ENCODE peak calls at places on chromosomes 13 and 19, in eight cellular contexts. One of them, this sample, is unnamed.

GRCh38 chr13:112885782-112886268 is 83.2 kb upstream of the MCF2L start:
- DNase-seq in fibroblast of pulmonary artery: peak
- DNase-seq in CD8-positive, alpha-beta T cell: no peak
- DNase-seq in mesenchymal stem cell: peak
- DNase-seq in dorsolateral prefrontal cortex: no peak
- DNase-seq in fibroblast of villous mesenchyme: peak
- DNase-seq in mesendoderm: peak
- DNase-seq in A549: peak
- DNase-seq in this sample: peak

GRCh38 chr13:67063036-67063435 is 167.1 kb downstream of the PCDH9 start:
- DNase-seq in CD8-positive, alpha-beta T cell: no peak
- DNase-seq in fibroblast of pulmonary artery: no peak
- DNase-seq in dorsolateral prefrontal cortex: no peak
- DNase-seq in fibroblast of villous mesenchyme: no peak
- DNase-seq in mesenchymal stem cell: no peak
- DNase-seq in A549: no peak
- DNase-seq in mesendoderm: no peak
- DNase-seq in this sample: no peak

GRCh38 chr19:19538767-19539166 is 702 bp downstream of the CILP2 start:
- DNase-seq in fibroblast of villous mesenchyme: no peak
- DNase-seq in mesenchymal stem cell: no peak
- DNase-seq in dorsolateral prefrontal cortex: no peak
- DNase-seq in fibroblast of pulmonary artery: no peak
- DNase-seq in mesendoderm: peak
- DNase-seq in CD8-positive, alpha-beta T cell: no peak
- DNase-seq in A549: no peak
- DNase-seq in this sample: no peak

GRCh38 chr19:1389033-1389940 is 5.6 kb downstream of the NDUFS7 start:
- DNase-seq in fibroblast of pulmonary artery: no peak
- DNase-seq in mesendoderm: no peak
- DNase-seq in A549: no peak
- DNase-seq in CD8-positive, alpha-beta T cell: no peak
- DNase-seq in dorsolateral prefrontal cortex: peak
- DNase-seq in mesenchymal stem cell: no peak
- DNase-seq in fibroblast of villous mesenchyme: no peak
- DNase-seq in this sample: no peak

GRCh38 chr13:83048419-83048818 is 833.9 kb downstream of the SLITRK1 start:
- DNase-seq in fibroblast of pulmonary artery: peak
- DNase-seq in A549: no peak
- DNase-seq in dorsolateral prefrontal cortex: no peak
- DNase-seq in mesenchymal stem cell: no peak
- DNase-seq in fibroblast of villous mesenchyme: no peak
- DNase-seq in CD8-positive, alpha-beta T cell: no peak
- DNase-seq in mesendoderm: no peak
- DNase-seq in this sample: peak

GRCh38 chr19:51163257-51163656 is 21.2 kb downstream of the SIGLEC7 start:
- DNase-seq in fibroblast of villous mesenchyme: no peak
- DNase-seq in dorsolateral prefrontal cortex: no peak
- DNase-seq in mesendoderm: no peak
- DNase-seq in fibroblast of pulmonary artery: no peak
- DNase-seq in mesenchymal stem cell: no peak
- DNase-seq in CD8-positive, alpha-beta T cell: no peak
- DNase-seq in A549: no peak
- DNase-seq in this sample: no peak

GRCh38 chr13:99371956-99372355 is 64.8 kb upstream of the GPR183 start:
- DNase-seq in CD8-positive, alpha-beta T cell: peak
- DNase-seq in fibroblast of villous mesenchyme: no peak
- DNase-seq in dorsolateral prefrontal cortex: no peak
- DNase-seq in fibroblast of pulmonary artery: no peak
- DNase-seq in mesendoderm: no peak
- DNase-seq in mesenchymal stem cell: no peak
- DNase-seq in A549: no peak
- DNase-seq in this sample: no peak

GRCh38 chr19:19110410-19111137 is 27.7 kb downstream of the TMEM161A start:
- DNase-seq in fibroblast of villous mesenchyme: no peak
- DNase-seq in fibroblast of pulmonary artery: no peak
- DNase-seq in dorsolateral prefrontal cortex: no peak
- DNase-seq in A549: no peak
- DNase-seq in mesendoderm: no peak
- DNase-seq in mesenchymal stem cell: no peak
- DNase-seq in CD8-positive, alpha-beta T cell: peak
- DNase-seq in this sample: peak

GRCh38 chr13:20119960-20120359 is 40.9 kb downstream of the GJA3 start:
- DNase-seq in CD8-positive, alpha-beta T cell: no peak
- DNase-seq in fibroblast of villous mesenchyme: no peak
- DNase-seq in dorsolateral prefrontal cortex: no peak
- DNase-seq in fibroblast of pulmonary artery: no peak
- DNase-seq in mesenchymal stem cell: no peak
- DNase-seq in A549: no peak
- DNase-seq in mesendoderm: no peak
- DNase-seq in this sample: no peak

GRCh38 chr13:20116213-20116612 is 44.6 kb downstream of the GJA3 start:
- DNase-seq in CD8-positive, alpha-beta T cell: no peak
- DNase-seq in fibroblast of villous mesenchyme: no peak
- DNase-seq in mesenchymal stem cell: no peak
- DNase-seq in mesendoderm: peak
- DNase-seq in fibroblast of pulmonary artery: no peak
- DNase-seq in dorsolateral prefrontal cortex: no peak
- DNase-seq in A549: no peak
- DNase-seq in this sample: no peak

GRCh38 chr13:20114066-20114465 is 46.8 kb downstream of the GJA3 start:
- DNase-seq in A549: no peak
- DNase-seq in dorsolateral prefrontal cortex: no peak
- DNase-seq in fibroblast of villous mesenchyme: no peak
- DNase-seq in mesenchymal stem cell: no peak
- DNase-seq in mesendoderm: no peak
- DNase-seq in CD8-positive, alpha-beta T cell: no peak
- DNase-seq in fibroblast of pulmonary artery: no peak
- DNase-seq in this sample: no peak

GRCh38 chr13:20121154-20121515 is 39.7 kb downstream of the GJA3 start:
- DNase-seq in CD8-positive, alpha-beta T cell: no peak
- DNase-seq in mesendoderm: no peak
- DNase-seq in A549: no peak
- DNase-seq in dorsolateral prefrontal cortex: no peak
- DNase-seq in fibroblast of pulmonary artery: no peak
- DNase-seq in mesenchymal stem cell: no peak
- DNase-seq in fibroblast of villous mesenchyme: peak
- DNase-seq in this sample: peak

DNA sequence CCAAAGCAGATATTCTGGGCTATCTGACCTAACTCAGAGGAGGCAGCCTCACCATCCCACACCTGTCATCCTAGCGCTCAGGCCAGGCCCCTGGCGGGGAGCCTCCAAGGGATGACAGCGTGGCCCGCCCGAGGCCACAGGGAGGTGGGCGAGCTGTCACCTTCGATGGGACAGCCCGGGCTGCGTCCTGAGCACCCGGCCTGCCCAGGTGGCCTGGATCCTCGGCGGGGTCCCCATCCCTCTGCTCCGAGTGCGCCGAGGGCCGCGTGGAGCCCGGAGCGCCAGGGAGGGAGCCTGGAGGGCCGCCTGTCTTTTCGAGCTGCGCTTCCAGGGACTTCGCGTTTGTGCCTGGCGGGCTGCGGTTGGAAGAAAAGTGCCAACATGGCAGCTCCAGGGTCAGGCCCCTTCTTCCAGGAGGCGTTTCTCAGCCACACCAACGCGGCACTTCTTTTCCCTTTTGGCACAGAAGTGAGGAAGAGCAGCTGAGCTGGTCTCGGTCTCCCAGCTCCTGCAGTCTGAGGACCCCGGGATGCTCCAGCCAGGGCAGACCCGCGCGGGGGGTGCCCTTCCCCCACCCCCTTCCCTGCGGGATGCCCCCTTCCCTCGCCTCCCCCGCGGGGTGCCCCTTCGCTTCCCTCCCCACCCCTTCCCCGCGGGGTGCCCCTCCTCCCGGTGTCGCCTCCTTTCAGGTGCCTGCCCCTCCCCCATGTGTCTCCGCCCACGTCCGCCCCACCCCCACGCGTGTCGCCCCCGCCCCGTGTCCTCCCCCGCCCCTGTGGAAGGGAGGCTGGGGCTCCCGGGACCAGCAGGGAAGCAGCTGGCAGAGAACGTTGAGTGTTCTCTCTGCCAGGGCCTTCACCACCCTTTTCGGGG is 42.3 kb downstream of the GJA3 start:
- DNase-seq in mesendoderm: peak
- DNase-seq in fibroblast of pulmonary artery: peak
- DNase-seq in mesenchymal stem cell: peak
- DNase-seq in dorsolateral prefrontal cortex: no peak
- DNase-seq in CD8-positive, alpha-beta T cell: no peak
- DNase-seq in fibroblast of villous mesenchyme: peak
- DNase-seq in A549: peak
- DNase-seq in this sample: peak
- H3K4me3 ChIP-seq in mesendoderm: peak
- H3K4me3 ChIP-seq in fibroblast of pulmonary artery: peak
- H3K4me3 ChIP-seq in mesenchymal stem cell: peak
- H3K4me3 ChIP-seq in dorsolateral prefrontal cortex: peak
- H3K4me3 ChIP-seq in CD8-positive, alpha-beta T cell: peak
- H3K4me3 ChIP-seq in fibroblast of villous mesenchyme: peak
- H3K4me3 ChIP-seq in A549: peak
- H3K4me3 ChIP-seq in this sample: peak

GRCh38 chr13:75356426-75356825 is 125.5 kb downstream of the TBC1D4 start:
- DNase-seq in dorsolateral prefrontal cortex: no peak
- DNase-seq in mesenchymal stem cell: no peak
- DNase-seq in CD8-positive, alpha-beta T cell: no peak
- DNase-seq in fibroblast of pulmonary artery: no peak
- DNase-seq in mesendoderm: no peak
- DNase-seq in fibroblast of villous mesenchyme: no peak
- DNase-seq in A549: no peak
- DNase-seq in this sample: peak

GRCh38 chr13:75352641-75353327 is 129.2 kb downstream of the TBC1D4 start:
- DNase-seq in mesendoderm: no peak
- DNase-seq in fibroblast of pulmonary artery: no peak
- DNase-seq in dorsolateral prefrontal cortex: no peak
- DNase-seq in A549: no peak
- DNase-seq in CD8-positive, alpha-beta T cell: no peak
- DNase-seq in mesenchymal stem cell: no peak
- DNase-seq in fibroblast of villous mesenchyme: no peak
- DNase-seq in this sample: no peak

GRCh38 chr13:75355609-75356008 is 126.4 kb downstream of the TBC1D4 start:
- DNase-seq in mesenchymal stem cell: no peak
- DNase-seq in fibroblast of villous mesenchyme: no peak
- DNase-seq in mesendoderm: no peak
- DNase-seq in CD8-positive, alpha-beta T cell: no peak
- DNase-seq in A549: no peak
- DNase-seq in fibroblast of pulmonary artery: no peak
- DNase-seq in dorsolateral prefrontal cortex: no peak
- DNase-seq in this sample: no peak

GRCh38 chr13:75357576-75358295 is 124.2 kb downstream of the TBC1D4 start:
- DNase-seq in A549: peak
- DNase-seq in fibroblast of villous mesenchyme: peak
- DNase-seq in mesendoderm: peak
- DNase-seq in CD8-positive, alpha-beta T cell: peak
- DNase-seq in fibroblast of pulmonary artery: peak
- DNase-seq in mesenchymal stem cell: peak
- DNase-seq in dorsolateral prefrontal cortex: no peak
- DNase-seq in this sample: peak

GRCh38 chr13:75353786-75354193 is 128.2 kb downstream of the TBC1D4 start:
- DNase-seq in mesendoderm: no peak
- DNase-seq in mesenchymal stem cell: no peak
- DNase-seq in A549: no peak
- DNase-seq in fibroblast of pulmonary artery: no peak
- DNase-seq in fibroblast of villous mesenchyme: no peak
- DNase-seq in CD8-positive, alpha-beta T cell: no peak
- DNase-seq in dorsolateral prefrontal cortex: no peak
- DNase-seq in this sample: no peak
- H3K4me3 ChIP-seq in mesendoderm: no peak
- H3K4me3 ChIP-seq in mesenchymal stem cell: no peak
- H3K4me3 ChIP-seq in A549: no peak
- H3K4me3 ChIP-seq in fibroblast of pulmonary artery: no peak
- H3K4me3 ChIP-seq in fibroblast of villous mesenchyme: no peak
- H3K4me3 ChIP-seq in CD8-positive, alpha-beta T cell: no peak
- H3K4me3 ChIP-seq in dorsolateral prefrontal cortex: no peak
- H3K4me3 ChIP-seq in this sample: no peak

DNA sequence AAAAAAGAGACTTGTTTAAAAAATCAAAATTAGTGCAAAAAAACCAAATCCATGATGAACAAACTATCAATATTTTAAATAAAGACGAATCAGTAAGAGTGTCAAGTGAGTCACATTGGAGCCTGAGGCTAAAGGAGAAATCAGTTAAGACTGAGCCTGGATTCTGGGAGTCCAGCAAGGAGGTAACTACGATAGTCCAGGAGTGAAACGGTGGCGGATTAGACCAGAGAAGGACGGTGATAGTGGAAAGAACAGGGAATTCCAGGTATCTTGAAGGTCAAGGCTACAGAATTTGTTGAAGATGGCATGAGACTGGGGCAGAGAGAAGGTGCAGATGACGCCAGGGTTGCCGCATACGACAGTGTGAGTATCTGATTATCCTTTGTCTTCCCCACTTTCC is 7.0 kb upstream of the NPAS1 start:
- DNase-seq in dorsolateral prefrontal cortex: no peak
- DNase-seq in CD8-positive, alpha-beta T cell: no peak
- DNase-seq in fibroblast of pulmonary artery: no peak
- DNase-seq in fibroblast of villous mesenchyme: no peak
- DNase-seq in A549: no peak
- DNase-seq in mesenchymal stem cell: no peak
- DNase-seq in mesendoderm: no peak
- DNase-seq in this sample: no peak
- H3K4me3 ChIP-seq in dorsolateral prefrontal cortex: no peak
- H3K4me3 ChIP-seq in CD8-positive, alpha-beta T cell: no peak
- H3K4me3 ChIP-seq in fibroblast of pulmonary artery: no peak
- H3K4me3 ChIP-seq in fibroblast of villous mesenchyme: no peak
- H3K4me3 ChIP-seq in A549: no peak
- H3K4me3 ChIP-seq in mesenchymal stem cell: no peak
- H3K4me3 ChIP-seq in mesendoderm: no peak
- H3K4me3 ChIP-seq in this sample: no peak

GRCh38 chr19:14349426-14349825 is 31.8 kb upstream of the ADGRE5 start:
- DNase-seq in fibroblast of villous mesenchyme: no peak
- DNase-seq in fibroblast of pulmonary artery: no peak
- DNase-seq in dorsolateral prefrontal cortex: no peak
- DNase-seq in mesendoderm: no peak
- DNase-seq in mesenchymal stem cell: no peak
- DNase-seq in CD8-positive, alpha-beta T cell: no peak
- DNase-seq in A549: no peak
- DNase-seq in this sample: no peak

GRCh38 chr19:14350866-14351265 is 30.4 kb upstream of the ADGRE5 start:
- DNase-seq in mesendoderm: no peak
- DNase-seq in A549: no peak
- DNase-seq in mesenchymal stem cell: no peak
- DNase-seq in fibroblast of villous mesenchyme: no peak
- DNase-seq in fibroblast of pulmonary artery: no peak
- DNase-seq in dorsolateral prefrontal cortex: no peak
- DNase-seq in CD8-positive, alpha-beta T cell: no peak
- DNase-seq in this sample: no peak

GRCh38 chr19:14350302-14350701 is 30.9 kb upstream of the ADGRE5 start:
- DNase-seq in dorsolateral prefrontal cortex: no peak
- DNase-seq in fibroblast of pulmonary artery: no peak
- DNase-seq in mesendoderm: no peak
- DNase-seq in A549: no peak
- DNase-seq in fibroblast of villous mesenchyme: no peak
- DNase-seq in mesenchymal stem cell: no peak
- DNase-seq in CD8-positive, alpha-beta T cell: no peak
- DNase-seq in this sample: no peak

GRCh38 chr19:14346279-14346678 is 35.0 kb upstream of the ADGRE5 start:
- DNase-seq in A549: no peak
- DNase-seq in fibroblast of villous mesenchyme: no peak
- DNase-seq in dorsolateral prefrontal cortex: no peak
- DNase-seq in mesendoderm: no peak
- DNase-seq in CD8-positive, alpha-beta T cell: no peak
- DNase-seq in mesenchymal stem cell: no peak
- DNase-seq in fibroblast of pulmonary artery: no peak
- DNase-seq in this sample: no peak

DNA sequence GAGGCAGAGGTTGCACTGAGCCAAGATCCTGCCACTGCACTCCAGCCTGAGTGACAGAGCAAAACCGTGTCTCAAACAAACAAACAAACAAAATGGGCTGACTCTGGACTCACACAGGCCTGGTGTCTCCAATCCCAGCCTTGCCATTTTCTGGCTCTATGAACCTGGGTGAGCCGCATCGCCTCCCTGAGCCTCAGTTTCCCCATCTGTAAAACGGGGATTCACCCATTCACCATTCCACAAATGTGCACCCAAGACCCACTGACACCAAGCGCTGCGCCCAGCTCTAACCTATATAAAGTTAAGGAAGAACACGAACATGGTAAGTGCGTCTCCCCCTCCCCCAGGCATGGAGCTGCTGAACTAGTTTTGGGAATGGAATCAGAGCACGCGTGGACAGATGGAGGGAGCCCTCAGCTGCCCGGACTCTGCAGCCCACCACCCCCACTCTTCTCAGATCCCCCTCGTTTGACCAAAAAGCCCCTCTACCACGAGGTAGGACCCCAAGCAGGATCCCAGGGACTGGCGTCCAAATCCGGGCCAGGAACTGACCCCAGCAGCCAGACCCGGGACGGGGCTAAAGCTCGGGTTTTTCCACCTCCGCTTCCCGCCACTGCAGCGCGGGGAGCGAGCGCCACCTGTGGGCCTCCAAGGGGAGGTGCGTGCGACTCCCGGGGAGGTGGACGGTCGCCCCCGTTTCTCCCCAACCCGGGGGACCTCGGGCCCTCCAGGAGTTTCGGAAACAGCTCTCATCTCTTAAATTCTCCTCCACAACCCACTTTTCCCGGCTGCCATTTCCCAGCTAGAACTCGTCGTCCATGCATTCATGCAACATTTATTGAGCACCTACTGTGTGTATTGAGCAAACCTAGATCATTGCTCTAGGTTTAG is 33.0 kb upstream of the ADGRE5 start:
- DNase-seq in fibroblast of pulmonary artery: peak
- DNase-seq in A549: peak
- DNase-seq in CD8-positive, alpha-beta T cell: peak
- DNase-seq in mesenchymal stem cell: peak
- DNase-seq in mesendoderm: peak
- DNase-seq in dorsolateral prefrontal cortex: peak
- DNase-seq in fibroblast of villous mesenchyme: peak
- DNase-seq in this sample: peak
- H3K4me3 ChIP-seq in fibroblast of pulmonary artery: peak
- H3K4me3 ChIP-seq in A549: peak
- H3K4me3 ChIP-seq in CD8-positive, alpha-beta T cell: peak
- H3K4me3 ChIP-seq in mesenchymal stem cell: no peak
- H3K4me3 ChIP-seq in mesendoderm: no peak
- H3K4me3 ChIP-seq in dorsolateral prefrontal cortex: peak
- H3K4me3 ChIP-seq in fibroblast of villous mesenchyme: peak
- H3K4me3 ChIP-seq in this sample: peak